ENCODE peak calls at places on chromosomes 7 and 10, in four cellular contexts. L is neuronal stem cell, H is dorsolateral prefrontal cortex, U is GM23248. N is an unnamed sample.

GRCh38 chr7:151167197-151167911 is at the start of gene GBX1:
- DNase-seq in L (peak; percentile 29), H (no peak), U (peak; percentile 48), N (no peak)

GRCh38 chr7:46320956-46321355 is 399.9 kb upstream of the IGFBP3 start:
- DNase-seq in L (no peak), H (no peak), U (no peak), N (no peak)

GRCh38 chr10:98144985-98145384 is 10.5 kb downstream of the R3HCC1L start:
- DNase-seq in L (no peak), H (no peak), U (no peak), N (no peak)

GRCh38 chr7:93719546-93719945 is 145.0 kb upstream of the CALCR start:
- DNase-seq in L (no peak), H (no peak), U (peak; percentile 62), N (no peak)

GRCh38 chr10:16117305-16117695 is 257.0 kb upstream of the MINDY3 start:
- DNase-seq in L (no peak), H (no peak), U (no peak), N (no peak)

GRCh38 chr7:108024538-108024937 is 21.6 kb upstream of the LAMB1 start:
- DNase-seq in L (no peak), H (no peak), U (no peak), N (no peak)

GRCh38 chr10:101772017-101772894 is 3.7 kb downstream of the FGF8 start:
- DNase-seq in L (no peak), H (no peak), U (no peak), N (no peak)

GRCh38 chr10:104259999-104260774 is 5.5 kb downstream of the GSTO1 start:
- DNase-seq in L (no peak), H (no peak), U (peak; percentile 47), N (no peak)

GRCh38 chr10:94308866-94309265 is 53.9 kb downstream of the NOC3L start:
- DNase-seq in L (no peak), H (no peak), U (no peak), N (no peak)

GRCh38 chr10:26507441-26507840 is 69.3 kb downstream of the APBB1IP start:
- DNase-seq in L (no peak), H (no peak), U (peak; percentile 32), N (no peak)

GRCh38 chr10:43892062-43892765 is 243.5 kb upstream of the ZNF32 start:
- DNase-seq in L (no peak), H (no peak), U (peak; percentile 83), N (no peak)

GRCh38 chr7:44965937-44966730 is 12.7 kb downstream of the MYO1G start:
- DNase-seq in L (no peak), H (no peak), U (no peak), N (no peak)

GRCh38 chr7:139426258-139427028 is 57.0 kb downstream of the KLRG2 start:
- DNase-seq in L (no peak), H (peak; percentile 17), U (no peak), N (no peak)

GRCh38 chr7:2864999-2865670 is 21.0 kb upstream of the GNA12 start:
- DNase-seq in L (peak; percentile 82), H (peak; percentile 54), U (peak; percentile 61), N (peak; percentile 48)

GRCh38 chr7:69949195-69949594 is 350.9 kb downstream of the AUTS2 start:
- DNase-seq in L (no peak), H (no peak), U (no peak), N (no peak)

GRCh38 chr7:50379082-50379481 is 71.1 kb downstream of the FIGNL1 start:
- DNase-seq in L (no peak), H (no peak), U (no peak), N (no peak)

GRCh38 chr7:102044984-102045673 is 227.7 kb downstream of the CUX1 start:
- DNase-seq in L (no peak), H (peak; percentile 46), U (peak; percentile 89), N (peak; percentile 39)

GRCh38 chr10:62852961-62853702 is 37.0 kb upstream of the EGR2 start:
- DNase-seq in L (no peak), H (no peak), U (no peak), N (no peak)

DNA sequence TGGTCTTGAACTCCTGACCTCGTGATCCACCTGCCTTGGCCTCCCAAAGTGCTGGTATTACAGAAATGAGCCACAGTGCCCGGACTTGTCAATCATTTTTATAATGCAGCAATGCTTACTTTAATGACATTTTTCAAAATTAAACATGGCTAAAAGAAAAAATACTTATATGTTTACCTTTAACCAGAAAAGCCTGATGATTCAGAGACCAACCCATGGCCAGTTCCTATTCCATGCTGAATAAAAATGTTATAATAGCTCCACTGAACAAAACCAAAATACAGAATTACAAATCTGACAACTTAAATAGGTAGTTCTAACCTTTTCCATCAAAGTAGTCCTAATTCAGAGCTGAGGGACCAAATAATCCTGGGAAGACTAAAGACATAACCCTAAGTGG is 21.6 kb downstream of the ZNF438 start:
- DNase-seq in L (no peak), H (no peak), U (no peak), N (no peak)
- H3K27ac ChIP-seq in L (no peak overlapping the region), H (no peak overlapping the region), U (no peak overlapping the region), N (no peak overlapping the region)

GRCh38 chr7:105647591-105647990 is 66.3 kb upstream of the EFCAB10 start:
- DNase-seq in L (no peak), H (no peak), U (peak; percentile 8), N (no peak)
- H3K27ac ChIP-seq in L (no peak overlapping the region), H (no peak overlapping the region), U (no peak overlapping the region), N (no peak overlapping the region)

GRCh38 chr7:43877968-43878864 is 8.9 kb upstream of the MRPS24 start:
- DNase-seq in L (no peak), H (no peak), U (no peak), N (no peak)
- H3K27ac ChIP-seq in L (no peak overlapping the region), H (no peak overlapping the region), U (peak overlapping the region; percentile 79), N (no peak overlapping the region)

GRCh38 chr10:109958059-109958458 is 34.7 kb upstream of the XPNPEP1 start:
- DNase-seq in L (no peak), H (no peak), U (no peak), N (no peak)
- H3K27ac ChIP-seq in L (no peak overlapping the region), H (no peak overlapping the region), U (no peak overlapping the region), N (no peak overlapping the region)

GRCh38 chr10:75408911-75409885 is 7.6 kb upstream of the ZNF503 start:
- DNase-seq in L (no peak), H (no peak), U (peak; percentile 74), N (peak; percentile 26)
- H3K27ac ChIP-seq in L (no peak overlapping the region), H (peak overlapping the region; percentile 85), U (no peak overlapping the region), N (peak overlapping the region; percentile 82)

GRCh38 chr7:132705146-132705545 is 128.9 kb upstream of the PLXNA4 start:
- DNase-seq in L (no peak), H (no peak), U (no peak), N (no peak)
- H3K27ac ChIP-seq in L (no peak overlapping the region), H (no peak overlapping the region), U (no peak overlapping the region), N (no peak overlapping the region)

GRCh38 chr10:22824520-22824919 is 103.3 kb upstream of the ARMC3 start:
- DNase-seq in L (no peak), H (no peak), U (no peak), N (no peak)
- H3K27ac ChIP-seq in L (no peak overlapping the region), H (no peak overlapping the region), U (peak overlapping the region; percentile 13), N (no peak overlapping the region)

GRCh38 chr10:95988702-95989101 is 54.7 kb upstream of the CCNJ start:
- DNase-seq in L (no peak), H (no peak), U (no peak), N (no peak)
- H3K27ac ChIP-seq in L (no peak overlapping the region), H (no peak overlapping the region), U (no peak overlapping the region), N (no peak overlapping the region)

DNA sequence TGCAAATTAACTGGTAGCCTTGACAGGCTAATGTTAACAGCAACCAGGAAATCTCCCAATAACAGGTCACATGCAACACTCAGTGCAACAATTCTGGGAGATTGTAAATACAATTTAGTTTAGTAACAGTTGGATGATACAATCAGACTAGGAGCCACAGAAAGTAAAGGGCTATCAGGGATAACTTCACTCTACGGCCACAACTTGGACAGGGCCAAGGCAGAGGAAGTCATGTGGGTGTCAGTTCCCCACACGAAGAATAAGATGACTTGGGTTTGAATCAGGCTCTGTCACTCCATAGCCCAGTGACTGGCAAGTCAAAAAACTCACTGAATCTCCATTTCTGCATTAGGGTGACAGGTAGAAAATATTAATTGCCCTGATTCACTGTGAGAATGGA is 217.3 kb upstream of the CCDC6 start:
- DNase-seq in L (no peak), H (no peak), U (peak; percentile 47), N (no peak)
- H3K27ac ChIP-seq in L (no peak overlapping the region), H (no peak overlapping the region), U (peak overlapping the region; percentile 70), N (peak overlapping the region; percentile 18)

GRCh38 chr10:8403711-8404371 is 349.4 kb downstream of the GATA3 start:
- DNase-seq in L (peak; percentile 15), H (no peak), U (no peak), N (no peak)

GRCh38 chr10:8404721-8405120 is 350.2 kb downstream of the GATA3 start:
- DNase-seq in L (no peak), H (no peak), U (no peak), N (no peak)

GRCh38 chr10:8401531-8401930 is 347.0 kb downstream of the GATA3 start:
- DNase-seq in L (no peak), H (no peak), U (no peak), N (no peak)

GRCh38 chr10:8400151-8400550 is 345.7 kb downstream of the GATA3 start:
- DNase-seq in L (no peak), H (no peak), U (no peak), N (no peak)

GRCh38 chr10:8402469-8403074 is 348.1 kb downstream of the GATA3 start:
- DNase-seq in L (no peak), H (no peak), U (no peak), N (no peak)
- H3K27ac ChIP-seq in L (no peak overlapping the region), H (no peak overlapping the region), U (no peak overlapping the region), N (no peak overlapping the region)